ENCODE peak calls at places on chromosome 4, in five cellular contexts. One of them, this sample, is unnamed.
A peak's percentile ranks its signal among the peaks of the same experiment; 100 is the strongest.

GRCh38 chr4:77564231-77564630 is 41.4 kb upstream of the CXCL13 start:
- DNase-seq in body of pancreas: peak; percentile 77
- DNase-seq in Panc1: no peak
- DNase-seq in tibial nerve: peak; percentile 78
- DNase-seq in CD4-positive, CD25-positive, alpha-beta regulatory T cell: no peak
- DNase-seq in this sample: no peak

GRCh38 chr4:73222466-73223257 is 35.9 kb downstream of the ANKRD17 start:
- DNase-seq in body of pancreas: peak; percentile 66
- DNase-seq in Panc1: peak; percentile 77
- DNase-seq in tibial nerve: peak; percentile 57
- DNase-seq in CD4-positive, CD25-positive, alpha-beta regulatory T cell: peak; percentile 84
- DNase-seq in this sample: no peak

GRCh38 chr4:103098746-103099421 is 750 bp downstream of the BDH2 start:
- DNase-seq in body of pancreas: no peak
- DNase-seq in Panc1: no peak
- DNase-seq in tibial nerve: no peak
- DNase-seq in CD4-positive, CD25-positive, alpha-beta regulatory T cell: no peak
- DNase-seq in this sample: no peak

GRCh38 chr4:17276821-17277220 is 235.1 kb downstream of the QDPR start:
- DNase-seq in body of pancreas: no peak
- DNase-seq in Panc1: no peak
- DNase-seq in tibial nerve: no peak
- DNase-seq in CD4-positive, CD25-positive, alpha-beta regulatory T cell: no peak
- DNase-seq in this sample: no peak

GRCh38 chr4:145012841-145013240 is 85.2 kb downstream of the ANAPC10 start:
- DNase-seq in body of pancreas: no peak
- DNase-seq in Panc1: no peak
- DNase-seq in tibial nerve: no peak
- DNase-seq in CD4-positive, CD25-positive, alpha-beta regulatory T cell: no peak
- DNase-seq in this sample: no peak

GRCh38 chr4:72326692-72327632 is 242.1 kb downstream of the ADAMTS3 start:
- DNase-seq in body of pancreas: no peak
- DNase-seq in Panc1: no peak
- DNase-seq in tibial nerve: no peak
- DNase-seq in CD4-positive, CD25-positive, alpha-beta regulatory T cell: no peak
- DNase-seq in this sample: no peak

GRCh38 chr4:28976369-28976768 is 1743.8 kb upstream of the PCDH7 start:
- DNase-seq in body of pancreas: no peak
- DNase-seq in Panc1: no peak
- DNase-seq in tibial nerve: no peak
- DNase-seq in CD4-positive, CD25-positive, alpha-beta regulatory T cell: no peak
- DNase-seq in this sample: no peak

GRCh38 chr4:123159479-123159878 is 237.1 kb upstream of the NUDT6 start:
- DNase-seq in body of pancreas: no peak
- DNase-seq in Panc1: no peak
- DNase-seq in tibial nerve: no peak
- DNase-seq in CD4-positive, CD25-positive, alpha-beta regulatory T cell: no peak
- DNase-seq in this sample: peak; percentile 13

GRCh38 chr4:48343035-48343434 is 1.7 kb downstream of the SLAIN2 start:
- DNase-seq in body of pancreas: no peak
- DNase-seq in Panc1: no peak
- DNase-seq in tibial nerve: no peak
- DNase-seq in CD4-positive, CD25-positive, alpha-beta regulatory T cell: no peak
- DNase-seq in this sample: no peak

GRCh38 chr4:184310171-184310567 is 92.5 kb upstream of the ENPP6 start:
- DNase-seq in body of pancreas: peak; percentile 38
- DNase-seq in Panc1: no peak
- DNase-seq in tibial nerve: no peak
- DNase-seq in CD4-positive, CD25-positive, alpha-beta regulatory T cell: peak; percentile 37
- DNase-seq in this sample: peak; percentile 25

GRCh38 chr4:177478496-177478895 is 36.3 kb upstream of the AGA start:
- DNase-seq in body of pancreas: no peak
- DNase-seq in Panc1: no peak
- DNase-seq in tibial nerve: no peak
- DNase-seq in CD4-positive, CD25-positive, alpha-beta regulatory T cell: no peak
- DNase-seq in this sample: no peak

GRCh38 chr4:107470173-107470572 is 249.9 kb downstream of the PAPSS1 start:
- DNase-seq in body of pancreas: no peak
- DNase-seq in Panc1: no peak
- DNase-seq in tibial nerve: no peak
- DNase-seq in CD4-positive, CD25-positive, alpha-beta regulatory T cell: no peak
- DNase-seq in this sample: no peak

GRCh38 chr4:10526431-10527222 is 69.4 kb upstream of the ZNF518B start:
- DNase-seq in body of pancreas: no peak
- DNase-seq in Panc1: no peak
- DNase-seq in tibial nerve: no peak
- DNase-seq in CD4-positive, CD25-positive, alpha-beta regulatory T cell: no peak
- DNase-seq in this sample: no peak

GRCh38 chr4:80876810-80877209 is 153.7 kb upstream of the BMP3 start:
- DNase-seq in body of pancreas: no peak
- DNase-seq in Panc1: no peak
- DNase-seq in tibial nerve: no peak
- DNase-seq in CD4-positive, CD25-positive, alpha-beta regulatory T cell: no peak
- DNase-seq in this sample: no peak

GRCh38 chr4:42282081-42282901 is 115.0 kb upstream of the SHISA3 start:
- DNase-seq in body of pancreas: peak; percentile 35
- DNase-seq in Panc1: no peak
- DNase-seq in tibial nerve: peak; percentile 88
- DNase-seq in CD4-positive, CD25-positive, alpha-beta regulatory T cell: peak; percentile 25
- DNase-seq in this sample: no peak

GRCh38 chr4:41203841-41204240 is 10.5 kb downstream of the APBB2 start:
- DNase-seq in body of pancreas: no peak
- DNase-seq in Panc1: no peak
- DNase-seq in tibial nerve: no peak
- DNase-seq in CD4-positive, CD25-positive, alpha-beta regulatory T cell: no peak
- DNase-seq in this sample: no peak

GRCh38 chr4:41203169-41203568 is 11.2 kb downstream of the APBB2 start:
- DNase-seq in body of pancreas: no peak
- DNase-seq in Panc1: no peak
- DNase-seq in tibial nerve: no peak
- DNase-seq in CD4-positive, CD25-positive, alpha-beta regulatory T cell: no peak
- DNase-seq in this sample: no peak

GRCh38 chr4:41204400-41204978 is 9.9 kb downstream of the APBB2 start:
- DNase-seq in body of pancreas: peak; percentile 54
- DNase-seq in Panc1: no peak
- DNase-seq in tibial nerve: no peak
- DNase-seq in CD4-positive, CD25-positive, alpha-beta regulatory T cell: no peak
- DNase-seq in this sample: no peak

GRCh38 chr4:41205854-41206460 is 8.4 kb downstream of the APBB2 start:
- DNase-seq in body of pancreas: no peak
- DNase-seq in Panc1: no peak
- DNase-seq in tibial nerve: no peak
- DNase-seq in CD4-positive, CD25-positive, alpha-beta regulatory T cell: no peak
- DNase-seq in this sample: no peak

GRCh38 chr4:41205130-41205529 is 9.2 kb downstream of the APBB2 start:
- DNase-seq in body of pancreas: no peak
- DNase-seq in Panc1: no peak
- DNase-seq in tibial nerve: no peak
- DNase-seq in CD4-positive, CD25-positive, alpha-beta regulatory T cell: no peak
- DNase-seq in this sample: no peak
- H3K4me3 ChIP-seq in body of pancreas: no peak overlapping the region
- H3K4me3 ChIP-seq in Panc1: no peak overlapping the region
- H3K4me3 ChIP-seq in tibial nerve: no peak overlapping the region
- H3K4me3 ChIP-seq in CD4-positive, CD25-positive, alpha-beta regulatory T cell: no peak overlapping the region
- H3K4me3 ChIP-seq in this sample: no peak overlapping the region

DNA sequence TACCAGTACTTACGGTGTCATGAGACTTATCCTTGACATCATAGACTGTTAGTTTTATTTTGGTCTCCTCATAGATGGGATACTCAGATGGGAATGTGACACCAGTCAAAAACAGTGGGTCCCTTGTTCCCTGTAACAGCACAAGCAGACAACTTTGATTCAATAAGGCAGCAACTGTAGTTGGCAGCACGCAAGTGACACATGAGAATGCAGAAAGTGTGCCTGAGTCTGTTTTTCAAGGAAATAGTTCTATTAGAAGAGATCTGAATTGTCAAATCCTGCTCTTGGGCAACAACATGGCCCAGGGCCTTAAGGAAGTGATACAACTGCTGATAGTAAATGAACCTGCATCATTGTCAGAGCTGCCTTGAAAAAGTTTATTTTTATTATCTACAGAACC is 443.2 kb downstream of the INPP4B start:
- DNase-seq in body of pancreas: no peak
- DNase-seq in Panc1: no peak
- DNase-seq in tibial nerve: peak; percentile 16
- DNase-seq in CD4-positive, CD25-positive, alpha-beta regulatory T cell: no peak
- DNase-seq in this sample: no peak
- H3K4me3 ChIP-seq in body of pancreas: no peak overlapping the region
- H3K4me3 ChIP-seq in Panc1: no peak overlapping the region
- H3K4me3 ChIP-seq in tibial nerve: peak overlapping the region; percentile 3
- H3K4me3 ChIP-seq in CD4-positive, CD25-positive, alpha-beta regulatory T cell: peak overlapping the region; percentile 93
- H3K4me3 ChIP-seq in this sample: no peak overlapping the region

DNA sequence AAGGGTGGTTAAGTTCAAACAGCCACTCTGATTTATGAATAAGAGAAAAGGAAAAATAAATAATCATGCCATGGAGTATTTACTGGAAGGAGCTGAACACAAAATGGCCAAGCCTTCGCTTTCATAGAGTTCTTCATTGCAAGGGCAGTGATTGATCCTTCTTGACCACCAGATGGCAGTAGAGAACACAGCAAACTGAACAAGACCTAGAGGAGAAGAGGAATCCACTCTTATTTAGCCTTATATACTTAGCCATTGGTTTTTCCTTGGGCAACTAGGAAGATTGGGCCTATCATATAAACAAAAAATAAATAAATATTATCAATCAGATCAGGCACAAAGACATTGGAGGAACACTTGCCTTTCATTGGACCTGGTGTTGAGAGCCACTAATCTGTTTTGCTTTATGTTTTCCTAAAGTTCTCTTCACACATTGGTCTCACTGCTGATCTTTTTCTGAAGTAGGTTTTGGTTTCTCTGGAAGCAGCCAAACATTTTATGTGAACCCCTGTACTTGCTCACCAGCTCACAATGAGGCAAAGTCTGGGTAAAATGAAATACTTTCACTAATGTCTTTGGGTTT is 58.0 kb upstream of the PARM1 start:
- DNase-seq in body of pancreas: peak; percentile 20
- DNase-seq in Panc1: peak; percentile 45
- DNase-seq in tibial nerve: peak; percentile 26
- DNase-seq in CD4-positive, CD25-positive, alpha-beta regulatory T cell: peak; percentile 27
- DNase-seq in this sample: peak; percentile 54
- H3K4me3 ChIP-seq in body of pancreas: no peak overlapping the region
- H3K4me3 ChIP-seq in Panc1: no peak overlapping the region
- H3K4me3 ChIP-seq in tibial nerve: no peak overlapping the region
- H3K4me3 ChIP-seq in CD4-positive, CD25-positive, alpha-beta regulatory T cell: no peak overlapping the region
- H3K4me3 ChIP-seq in this sample: no peak overlapping the region

DNA sequence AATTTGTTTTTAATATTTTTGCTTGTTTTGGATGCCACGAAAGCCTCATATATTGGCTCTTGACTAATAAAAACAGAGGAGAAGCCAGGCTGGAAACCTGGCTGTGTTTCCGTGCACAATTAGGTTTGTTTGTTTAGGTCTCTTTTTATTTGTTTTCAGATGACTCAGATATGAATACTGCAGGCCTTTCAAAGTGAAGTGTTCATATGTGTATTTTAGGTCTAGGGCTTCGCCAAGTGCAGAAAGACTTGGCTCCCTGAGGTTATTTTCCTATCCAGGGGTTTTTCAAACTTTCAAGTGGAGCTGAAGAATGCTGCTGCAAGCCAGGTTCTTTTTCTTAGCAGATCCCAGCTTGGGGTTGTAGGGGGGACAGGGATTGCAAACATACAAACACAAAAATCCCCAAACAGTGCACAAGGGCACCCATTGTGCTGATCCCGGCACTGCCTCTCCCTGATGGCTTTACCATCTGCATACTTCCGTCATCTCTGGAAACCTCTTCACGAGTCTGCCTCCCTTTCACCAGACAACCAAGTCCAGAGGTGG is 108.4 kb downstream of the SMIM20 start:
- DNase-seq in body of pancreas: peak; percentile 23
- DNase-seq in Panc1: peak; percentile 43
- DNase-seq in tibial nerve: no peak
- DNase-seq in CD4-positive, CD25-positive, alpha-beta regulatory T cell: no peak
- DNase-seq in this sample: no peak
- H3K4me3 ChIP-seq in body of pancreas: no peak overlapping the region
- H3K4me3 ChIP-seq in Panc1: no peak overlapping the region
- H3K4me3 ChIP-seq in tibial nerve: no peak overlapping the region
- H3K4me3 ChIP-seq in CD4-positive, CD25-positive, alpha-beta regulatory T cell: no peak overlapping the region
- H3K4me3 ChIP-seq in this sample: no peak overlapping the region

GRCh38 chr4:24800273-24800880 is 5.0 kb downstream of the SOD3 start:
- DNase-seq in body of pancreas: no peak
- DNase-seq in Panc1: no peak
- DNase-seq in tibial nerve: no peak
- DNase-seq in CD4-positive, CD25-positive, alpha-beta regulatory T cell: no peak
- DNase-seq in this sample: no peak
- H3K4me3 ChIP-seq in body of pancreas: no peak overlapping the region
- H3K4me3 ChIP-seq in Panc1: no peak overlapping the region
- H3K4me3 ChIP-seq in tibial nerve: peak overlapping the region; percentile 40
- H3K4me3 ChIP-seq in CD4-positive, CD25-positive, alpha-beta regulatory T cell: no peak overlapping the region
- H3K4me3 ChIP-seq in this sample: peak overlapping the region; percentile 37

GRCh38 chr4:142566780-142567179 is 279.3 kb downstream of the INPP4B start:
- DNase-seq in body of pancreas: no peak
- DNase-seq in Panc1: no peak
- DNase-seq in tibial nerve: no peak
- DNase-seq in CD4-positive, CD25-positive, alpha-beta regulatory T cell: peak; percentile 38
- DNase-seq in this sample: no peak

GRCh38 chr4:142567199-142567598 is 278.9 kb downstream of the INPP4B start:
- DNase-seq in body of pancreas: no peak
- DNase-seq in Panc1: no peak
- DNase-seq in tibial nerve: no peak
- DNase-seq in CD4-positive, CD25-positive, alpha-beta regulatory T cell: peak; percentile 61
- DNase-seq in this sample: peak; percentile 55

GRCh38 chr4:142563682-142564291 is 282.3 kb downstream of the INPP4B start:
- DNase-seq in body of pancreas: no peak
- DNase-seq in Panc1: no peak
- DNase-seq in tibial nerve: no peak
- DNase-seq in CD4-positive, CD25-positive, alpha-beta regulatory T cell: no peak
- DNase-seq in this sample: no peak

GRCh38 chr4:142566243-142566642 is 279.9 kb downstream of the INPP4B start:
- DNase-seq in body of pancreas: no peak
- DNase-seq in Panc1: no peak
- DNase-seq in tibial nerve: no peak
- DNase-seq in CD4-positive, CD25-positive, alpha-beta regulatory T cell: no peak
- DNase-seq in this sample: no peak

DNA sequence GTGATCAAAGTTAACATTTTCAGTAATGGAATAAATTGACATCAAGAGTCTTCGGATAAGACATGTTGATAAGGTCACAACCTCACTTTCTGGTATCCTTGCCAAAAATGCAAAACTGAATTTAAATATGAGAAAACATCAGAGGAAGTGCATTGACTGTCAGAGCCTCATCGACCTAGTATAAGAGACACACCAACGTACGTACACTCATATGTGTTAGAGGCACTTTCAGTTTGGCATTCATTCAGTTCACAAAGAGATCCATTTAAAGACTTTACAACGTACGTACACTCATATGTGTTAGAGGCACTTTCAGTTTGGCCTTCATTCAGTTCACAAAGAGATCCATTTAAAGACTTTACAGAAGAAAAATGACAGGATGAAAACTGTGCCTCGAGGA is 280.3 kb downstream of the INPP4B start:
- DNase-seq in body of pancreas: no peak
- DNase-seq in Panc1: no peak
- DNase-seq in tibial nerve: no peak
- DNase-seq in CD4-positive, CD25-positive, alpha-beta regulatory T cell: peak; percentile 73
- DNase-seq in this sample: no peak
- H3K4me3 ChIP-seq in body of pancreas: no peak overlapping the region
- H3K4me3 ChIP-seq in Panc1: no peak overlapping the region
- H3K4me3 ChIP-seq in tibial nerve: peak overlapping the region; percentile 7
- H3K4me3 ChIP-seq in CD4-positive, CD25-positive, alpha-beta regulatory T cell: peak overlapping the region; percentile 91
- H3K4me3 ChIP-seq in this sample: no peak overlapping the region